ENCODE peak calls at places on chromosomes 12 and 14, in four cellular contexts. G is anterior cingulate cortex, M is T-cell, T is progenitor cell of endocrine pancreas. I is an unnamed sample.

GRCh38 chr14:104913413-104913812 is 11.3 kb upstream of the PLD4 start:
- DNase-seq in T (no peak), M (no peak), G (no peak), I (no peak)

GRCh38 chr14:79629891-79630560 is 581.3 kb downstream of the DIO2 start:
- DNase-seq in G (no peak), T (no peak), M (no peak), I (no peak)

GRCh38 chr12:115801826-115802225 is 475.7 kb downstream of the MED13L start:
- DNase-seq in M (no peak), G (no peak), T (no peak), I (no peak)

GRCh38 chr12:66964629-66965028 is 285.8 kb upstream of the GRIP1 start:
- DNase-seq in M (peak; percentile 59), G (no peak), T (no peak), I (no peak)

GRCh38 chr14:41830679-41831078 is 224.0 kb downstream of the LRFN5 start:
- DNase-seq in G (no peak), M (no peak), T (no peak), I (no peak)

GRCh38 chr12:120468271-120468845 is 1.2 kb downstream of the SRSF9 start:
- DNase-seq in G (no peak), T (peak; percentile 24), M (no peak), I (no peak)

GRCh38 chr14:101717663-101718490 is 43.6 kb upstream of the PPP2R5C start:
- DNase-seq in T (no peak), G (no peak), M (no peak), I (no peak)

GRCh38 chr14:23094666-23095195 is at the start of gene ACIN1:
- DNase-seq in G (no peak), M (peak; percentile 68), T (peak; percentile 54), I (peak; percentile 62)

GRCh38 chr14:100532154-100532915 is 54.9 kb downstream of the BEGAIN start:
- DNase-seq in M (no peak), T (no peak), G (no peak), I (no peak)

GRCh38 chr12:93922583-93923006 is 225.8 kb upstream of the PLXNC1 start:
- DNase-seq in T (no peak), M (no peak), G (no peak), I (no peak)